ENCODE peak calls at places on chromosomes 2 and 18, in eight cellular contexts. K, D, L, U, F, S, Y and Z are unnamed samples. For H3K4me1, the result is how much of the 10 kb centered on the place peaks cover.

GRCh38 chr2:33425156-33425555 is 51.3 kb upstream of the RASGRP3 start:
- DNase-seq in K (no peak), D (no peak), L (no peak), U (no peak), F (no peak), S (no peak), Y (peak), Z (no peak)

GRCh38 chr18:36366994-36367839 is 69.7 kb downstream of the FHOD3 start:
- DNase-seq in K (peak), D (no peak), L (peak), U (peak), F (no peak), S (no peak), Y (no peak), Z (no peak)

GRCh38 chr2:149050188-149050587 is 11.7 kb downstream of the LYPD6B start:
- DNase-seq in K (no peak), D (no peak), L (no peak), U (no peak), F (no peak), S (no peak), Y (peak), Z (no peak)

GRCh38 chr2:24456610-24457556 is 34.2 kb upstream of the NCOA1 start:
- DNase-seq in K (peak), D (no peak), L (peak), U (no peak), F (no peak), S (no peak), Y (peak), Z (no peak)

GRCh38 chr18:48806551-48807261 is 144.1 kb downstream of the SMAD7 start:
- DNase-seq in K (peak), D (peak), L (peak), U (no peak), F (peak), S (no peak), Y (peak), Z (no peak)

GRCh38 chr2:71070294-71071025 is 2.0 kb downstream of the NAGK start:
- DNase-seq in K (no peak), D (no peak), L (peak), U (peak), F (peak), S (peak), Y (peak), Z (no peak)

GRCh38 chr2:233801357-233802131 is 23.4 kb downstream of the MROH2A start:
- DNase-seq in K (no peak), D (no peak), L (no peak), U (no peak), F (no peak), S (no peak), Y (no peak), Z (no peak)

GRCh38 chr18:36188912-36189311 is 1.6 kb downstream of the MOCOS start:
- DNase-seq in K (no peak), D (no peak), L (no peak), U (no peak), F (peak), S (no peak), Y (peak), Z (no peak)

GRCh38 chr18:12283256-12283655 is 24.8 kb upstream of the TUBB6 start:
- DNase-seq in K (no peak), D (no peak), L (no peak), U (peak), F (peak), S (peak), Y (peak), Z (no peak)

GRCh38 chr2:112150447-112150846 is 12.3 kb downstream of the FBLN7 start:
- DNase-seq in K (no peak), D (no peak), L (peak), U (no peak), F (no peak), S (no peak), Y (peak), Z (no peak)

GRCh38 chr18:21330122-21330701 is 88.2 kb downstream of the GREB1L start:
- DNase-seq in K (no peak), D (no peak), L (no peak), U (peak), F (peak), S (peak), Y (peak), Z (no peak)

GRCh38 chr18:61545281-61546245 is 212.3 kb downstream of the CDH20 start:
- DNase-seq in K (no peak), D (no peak), L (peak), U (no peak), F (no peak), S (no peak), Y (no peak), Z (no peak)

GRCh38 chr2:108404784-108405397 is 27.1 kb downstream of the SULT1C4 start:
- DNase-seq in K (no peak), D (no peak), L (no peak), U (no peak), F (no peak), S (no peak), Y (no peak), Z (no peak)

GRCh38 chr18:79489900-79490592 is 94.3 kb downstream of the NFATC1 start:
- DNase-seq in K (no peak), D (no peak), L (no peak), U (no peak), F (no peak), S (no peak), Y (no peak), Z (no peak)

GRCh38 chr2:24836206-24836605 is 43.0 kb downstream of the CENPO start:
- DNase-seq in K (no peak), D (no peak), L (no peak), U (no peak), F (no peak), S (no peak), Y (no peak), Z (no peak)

GRCh38 chr18:27952741-27953140 is 224.2 kb downstream of the CDH2 start:
- DNase-seq in K (no peak), D (no peak), L (no peak), U (no peak), F (no peak), S (no peak), Y (peak), Z (no peak)

GRCh38 chr2:12675801-12676200 is 40.9 kb upstream of the TRIB2 start:
- DNase-seq in K (no peak), D (no peak), L (no peak), U (no peak), F (no peak), S (no peak), Y (no peak), Z (no peak)

GRCh38 chr18:22643731-22644130 is 226.0 kb upstream of the CTAGE1 start:
- DNase-seq in K (no peak), D (no peak), L (no peak), U (no peak), F (no peak), S (no peak), Y (peak), Z (no peak)

GRCh38 chr18:59380706-59381105 is 21.6 kb upstream of the LMAN1 start:
- DNase-seq in K (no peak), D (no peak), L (no peak), U (no peak), F (no peak), S (no peak), Y (no peak), Z (no peak)

GRCh38 chr2:36369711-36370110 is 14.1 kb downstream of the CRIM1 start:
- DNase-seq in K (no peak), D (no peak), L (no peak), U (no peak), F (no peak), S (no peak), Y (no peak), Z (no peak)

GRCh38 chr2:36366491-36367120 is 11.0 kb downstream of the CRIM1 start:
- DNase-seq in K (no peak), D (no peak), L (no peak), U (no peak), F (peak), S (no peak), Y (no peak), Z (peak)

GRCh38 chr2:36368438-36368837 is 12.9 kb downstream of the CRIM1 start:
- DNase-seq in K (no peak), D (no peak), L (no peak), U (no peak), F (no peak), S (no peak), Y (no peak), Z (no peak)

GRCh38 chr2:36369163-36369562 is 13.6 kb downstream of the CRIM1 start:
- DNase-seq in K (no peak), D (no peak), L (no peak), U (no peak), F (no peak), S (no peak), Y (no peak), Z (no peak)

DNA sequence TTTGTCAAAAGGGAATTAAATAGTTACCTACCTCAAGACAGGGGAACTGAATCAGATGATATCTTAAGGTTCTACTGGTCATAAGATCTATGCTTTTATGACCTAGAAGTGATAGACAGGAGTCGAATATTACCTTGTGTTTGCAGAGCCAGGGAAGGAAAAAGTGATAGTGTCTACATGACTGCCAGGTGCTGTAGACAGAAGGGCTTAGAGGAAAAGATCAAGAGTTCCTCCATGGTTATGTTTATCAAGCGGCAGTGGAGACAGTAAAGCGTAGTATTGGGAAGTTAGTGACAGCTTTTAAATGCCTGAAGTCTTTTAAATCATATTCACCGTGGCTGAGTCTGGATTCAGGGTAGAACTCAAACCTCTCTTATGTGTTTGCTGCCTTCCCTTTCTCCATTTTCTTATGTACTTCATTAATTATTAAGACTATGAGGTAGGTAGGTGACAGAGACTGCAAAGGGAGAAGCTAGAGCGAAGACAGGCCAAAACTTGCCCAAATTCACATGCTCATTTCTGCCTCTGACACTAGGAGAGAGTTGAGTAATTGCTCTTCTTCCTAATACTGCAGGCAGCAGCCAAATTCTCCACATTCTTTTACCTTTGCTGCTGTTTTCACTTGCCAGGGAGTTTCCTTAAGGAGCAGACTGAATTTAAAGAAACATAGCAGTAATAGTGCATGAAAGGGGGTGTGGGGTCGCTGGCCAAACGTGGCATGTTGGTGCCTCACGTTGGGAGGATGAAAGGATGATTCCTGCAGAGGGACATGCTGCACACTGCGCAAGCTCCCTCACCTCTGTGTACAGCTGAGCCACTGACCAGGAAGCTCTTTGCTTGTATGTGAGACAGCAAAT is 12.1 kb downstream of the CRIM1 start:
- DNase-seq in K (no peak), D (no peak), L (no peak), U (no peak), F (peak), S (no peak), Y (peak), Z (peak)
- H3K4me3 ChIP-seq in K (peak), D (no peak), L (no peak), U (no peak), F (peak), S (peak), Y (peak), Z (no peak)

GRCh38 chr2:28357055-28357454 is 35.6 kb upstream of the FOSL2 start:
- DNase-seq in K (no peak), D (no peak), L (no peak), U (no peak), F (no peak), S (no peak), Y (peak), Z (no peak)
- H3K4me1 ChIP-seq in K (under half), D (under half), L (under half), U (under half), F (under half), S (under half), Y (under half), Z (under half)

DNA sequence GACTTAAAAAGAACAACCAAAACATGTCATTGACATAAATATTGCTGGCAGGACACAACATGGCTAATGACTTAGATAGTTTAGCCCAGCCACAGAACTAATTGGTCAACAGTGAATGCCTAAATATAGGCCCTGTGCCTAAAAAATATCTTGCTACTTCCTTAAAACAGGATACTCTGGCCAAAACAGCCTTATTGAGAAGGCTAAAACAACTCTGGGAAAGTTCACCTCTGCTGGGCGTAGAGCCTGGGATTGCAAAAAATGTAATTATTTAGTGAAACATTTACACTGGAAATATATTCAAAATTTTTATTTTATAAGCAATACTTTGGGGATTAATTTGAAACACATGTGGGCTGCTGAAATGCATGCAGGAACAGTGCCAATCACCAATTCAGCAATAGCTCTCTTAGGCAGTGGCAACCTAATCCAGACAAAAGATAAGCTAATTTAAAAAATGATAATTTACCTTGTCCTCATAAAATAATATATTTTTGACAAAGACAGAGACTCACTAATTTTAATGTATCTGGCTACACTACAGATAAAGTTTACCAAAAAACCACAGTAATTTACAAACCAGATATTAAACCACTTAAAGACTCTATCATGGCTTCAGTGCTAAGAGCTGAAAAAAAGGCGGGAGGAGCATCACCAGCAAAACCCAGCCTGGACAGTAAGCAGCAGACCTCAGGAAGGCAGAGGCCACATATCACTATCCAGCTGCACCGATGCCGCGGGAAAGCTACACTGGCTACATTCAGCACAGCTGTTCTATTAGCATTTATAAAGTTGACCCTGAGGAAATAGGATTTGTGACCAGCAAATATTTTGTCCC is 18.5 kb downstream of the TRAK2 start:
- DNase-seq in K (no peak), D (no peak), L (no peak), U (no peak), F (peak), S (no peak), Y (peak), Z (peak)
- H3K4me3 ChIP-seq in K (no peak), D (no peak), L (no peak), U (no peak), F (no peak), S (no peak), Y (peak), Z (no peak)

DNA sequence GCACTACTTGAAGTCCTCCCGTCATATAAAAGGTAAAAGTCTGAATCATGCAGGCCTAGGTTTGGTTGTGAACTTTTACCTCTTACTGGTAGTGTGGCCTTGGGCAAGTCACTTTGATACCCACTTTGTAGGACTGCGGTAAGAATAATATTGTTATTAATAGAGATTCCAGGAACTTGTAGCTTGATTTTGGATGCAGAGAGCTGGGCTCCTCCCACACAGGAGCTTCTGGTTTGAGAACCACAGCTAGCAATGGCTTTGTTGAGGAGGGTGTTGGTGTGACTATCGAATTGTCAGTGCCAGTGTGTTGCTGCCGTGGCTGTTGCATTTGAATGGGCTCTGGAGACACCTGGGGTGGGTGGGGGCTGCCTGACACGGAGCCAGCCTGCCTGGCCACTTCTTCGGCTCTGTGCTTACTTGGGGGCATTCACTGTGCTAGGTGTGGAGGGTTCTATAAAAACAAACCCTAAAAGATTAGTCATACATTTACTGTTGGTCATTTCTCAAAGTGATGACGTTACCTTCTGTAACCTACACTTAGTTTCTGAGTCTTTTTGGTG is 38.5 kb downstream of the ASAP2 start:
- DNase-seq in K (no peak), D (no peak), L (no peak), U (no peak), F (peak), S (no peak), Y (no peak), Z (no peak)
- H3K4me1 ChIP-seq in K (under half), D (under half), L (under half), U (under half), F (under half), S (under half), Y (under half), Z (under half)

GRCh38 chr2:127408807-127409099 is 9.5 kb upstream of the PROC start:
- DNase-seq in K (no peak), D (no peak), L (no peak), U (no peak), F (no peak), S (no peak), Y (no peak), Z (no peak)
- H3K4me3 ChIP-seq in K (peak), D (no peak), L (no peak), U (peak), F (peak), S (peak), Y (no peak), Z (peak)

DNA sequence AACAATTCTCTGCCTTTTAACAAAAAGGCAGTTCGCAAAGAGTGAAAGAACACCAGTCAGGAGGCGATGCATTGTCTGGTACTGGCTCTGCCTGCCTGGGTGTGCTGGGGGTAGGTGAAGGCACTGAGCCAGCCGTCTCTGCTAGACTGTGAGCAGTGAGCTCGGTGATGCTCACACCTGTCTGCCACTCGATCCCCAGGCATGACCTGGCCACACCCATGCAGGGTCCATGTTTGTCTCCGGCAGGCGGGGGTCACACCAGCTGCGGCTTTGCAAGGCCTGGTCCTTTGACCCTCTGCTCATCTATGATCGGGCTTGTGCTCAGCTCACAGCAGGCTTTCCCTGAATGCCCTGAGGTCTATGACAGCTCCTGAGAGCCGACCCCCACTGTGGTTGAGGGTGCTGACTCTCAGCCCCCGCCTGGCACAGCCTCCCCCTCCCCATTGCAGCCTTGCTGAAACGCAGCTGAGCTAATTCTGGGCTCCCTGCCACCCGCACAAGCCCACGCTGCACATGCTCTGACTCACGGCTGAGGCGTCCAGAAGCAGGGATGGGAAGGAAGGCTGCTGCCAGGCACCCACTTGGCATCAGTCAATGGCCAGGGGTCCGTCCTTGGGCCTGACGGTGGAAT is 23.7 kb downstream of the CRACDL start:
- DNase-seq in K (no peak), D (no peak), L (peak), U (no peak), F (no peak), S (no peak), Y (peak), Z (no peak)
- H3K4me1 ChIP-seq in K (under half), D (under half), L (under half), U (under half), F (under half), S (under half), Y (half or more), Z (under half)

GRCh38 chr2:64769392-64770044 is 115.8 kb upstream of the SERTAD2 start:
- DNase-seq in K (no peak), D (no peak), L (no peak), U (no peak), F (no peak), S (peak), Y (no peak), Z (no peak)

GRCh38 chr2:64768426-64769033 is 114.8 kb upstream of the SERTAD2 start:
- DNase-seq in K (no peak), D (no peak), L (no peak), U (no peak), F (peak), S (no peak), Y (no peak), Z (no peak)

GRCh38 chr2:64765160-64765805 is 111.6 kb upstream of the SERTAD2 start:
- DNase-seq in K (no peak), D (no peak), L (no peak), U (no peak), F (no peak), S (no peak), Y (no peak), Z (no peak)

GRCh38 chr2:64767670-64768425 is 114.1 kb upstream of the SERTAD2 start:
- DNase-seq in K (peak), D (peak), L (peak), U (peak), F (peak), S (peak), Y (peak), Z (peak)

DNA sequence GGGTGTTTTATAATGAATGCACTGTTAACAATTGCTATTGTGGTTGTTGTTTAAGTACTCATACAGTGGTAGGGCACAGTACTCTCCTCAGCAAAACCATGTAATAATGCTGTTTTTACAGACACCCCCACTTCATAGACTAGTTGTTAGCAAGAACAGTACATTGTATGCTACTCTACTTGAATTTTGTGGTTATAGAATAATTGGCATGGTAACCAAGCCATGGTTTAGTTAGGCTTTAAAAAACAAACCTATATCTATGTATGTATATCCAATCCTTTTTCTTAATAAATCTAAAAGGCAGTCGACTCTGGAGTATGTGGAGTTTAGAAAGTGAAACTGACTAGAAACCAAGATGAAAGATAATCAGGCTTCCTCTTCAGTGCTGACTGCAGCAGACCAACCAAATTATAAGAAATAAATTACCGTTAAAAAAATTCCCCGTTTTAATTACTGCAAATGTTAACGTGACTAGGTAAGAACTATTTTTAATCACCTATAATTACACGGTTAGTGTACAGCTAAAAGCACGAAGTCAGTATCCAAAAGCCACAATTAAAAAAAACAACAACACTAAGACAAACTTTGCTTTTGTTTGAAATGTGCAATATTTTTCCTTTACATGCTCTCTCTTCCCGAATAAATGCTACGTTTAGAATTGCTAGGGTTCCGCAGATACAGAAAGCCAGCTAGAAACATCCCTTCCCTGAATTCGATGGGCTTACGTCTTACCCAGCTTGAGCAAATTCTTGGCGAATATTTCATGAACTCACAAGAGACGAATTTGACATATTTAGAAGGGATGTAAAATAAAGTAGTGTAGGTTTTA is 113.3 kb upstream of the SERTAD2 start:
- DNase-seq in K (no peak), D (no peak), L (no peak), U (no peak), F (no peak), S (no peak), Y (peak), Z (no peak)
- H3K4me3 ChIP-seq in K (peak), D (peak), L (peak), U (peak), F (peak), S (peak), Y (peak), Z (peak)